ENCODE peak calls at places on chromosomes 7 and 10, in eight cellular contexts. V is spleen, P is HepG2, J is H1, Y is suprapubic skin, T is transverse colon, L is stomach, K is esophagus muscularis mucosa. D is an unnamed sample.

GRCh38 chr7:88759956-88760515 is 536 bp downstream of the ZNF804B start:
- DNase-seq in V (no peak), P (no peak), J (no peak), Y (no peak), T (no peak), L (no peak), K (no peak), D (no peak)

GRCh38 chr7:152395115-152395514 is 40.7 kb downstream of the KMT2C start:
- DNase-seq in V (no peak), P (no peak), J (no peak), Y (no peak), T (no peak), L (no peak), K (no peak), D (no peak)

GRCh38 chr7:48139461-48139860 is 31.8 kb upstream of the ABCA13 start:
- DNase-seq in V (no peak), P (peak), J (no peak), Y (no peak), T (peak), L (no peak), K (no peak), D (no peak)

GRCh38 chr7:28132959-28133745 is 47.4 kb downstream of the JAZF1 start:
- DNase-seq in V (no peak), P (no peak), J (no peak), Y (no peak), T (no peak), L (no peak), K (no peak), D (no peak)

GRCh38 chr10:90915141-90916075 is 5.5 kb downstream of the ANKRD1 start:
- DNase-seq in V (no peak), P (no peak), J (no peak), Y (no peak), T (no peak), L (no peak), K (no peak), D (no peak)

GRCh38 chr7:23653942-23654341 is 26.1 kb upstream of the FAM221A start:
- DNase-seq in V (no peak), P (no peak), J (no peak), Y (no peak), T (no peak), L (no peak), K (no peak), D (no peak)

GRCh38 chr10:34139559-34139958 is 675.5 kb downstream of the PARD3 start:
- DNase-seq in V (no peak), P (no peak), J (no peak), Y (no peak), T (no peak), L (no peak), K (no peak), D (no peak)

GRCh38 chr7:29924006-29924405 is 65.6 kb downstream of the SCRN1 start:
- DNase-seq in V (no peak), P (no peak), J (no peak), Y (no peak), T (no peak), L (no peak), K (no peak), D (no peak)

GRCh38 chr10:132404911-132405462 is 8.0 kb downstream of the PWWP2B start:
- DNase-seq in V (peak), P (no peak), J (no peak), Y (no peak), T (no peak), L (no peak), K (no peak), D (no peak)

GRCh38 chr7:5550831-5551230 is 127.2 kb upstream of the TNRC18 start:
- DNase-seq in V (no peak), P (no peak), J (no peak), Y (no peak), T (no peak), L (no peak), K (no peak), D (no peak)

GRCh38 chr7:132255898-132256297 is 320.4 kb downstream of the PLXNA4 start:
- DNase-seq in V (peak), P (peak), J (no peak), Y (no peak), T (no peak), L (peak), K (no peak), D (peak)

GRCh38 chr10:79191951-79192676 is 123.3 kb downstream of the ZMIZ1 start:
- DNase-seq in V (no peak), P (no peak), J (no peak), Y (no peak), T (no peak), L (no peak), K (no peak), D (no peak)

GRCh38 chr7:157409753-157410727 is 73.2 kb downstream of the DNAJB6 start:
- DNase-seq in V (peak), P (no peak), J (no peak), Y (no peak), T (no peak), L (no peak), K (no peak), D (no peak)

GRCh38 chr7:32941181-32941995 is 15.9 kb upstream of the FKBP9 start:
- DNase-seq in V (no peak), P (peak), J (no peak), Y (no peak), T (no peak), L (no peak), K (no peak), D (no peak)

GRCh38 chr7:78134256-78134655 is 335.7 kb downstream of the PHTF2 start:
- DNase-seq in V (no peak), P (peak), J (no peak), Y (no peak), T (no peak), L (no peak), K (no peak), D (no peak)

GRCh38 chr10:23368816-23369640 is 24.4 kb upstream of the C10orf67 start:
- DNase-seq in V (no peak), P (no peak), J (no peak), Y (no peak), T (no peak), L (no peak), K (no peak), D (no peak)

GRCh38 chr7:143245123-143245522 is 18.1 kb upstream of the GSTK1 start:
- DNase-seq in V (no peak), P (no peak), J (no peak), Y (no peak), T (no peak), L (no peak), K (no peak), D (peak)

GRCh38 chr10:70843776-70844489 is 28.2 kb downstream of the SGPL1 start:
- DNase-seq in V (no peak), P (no peak), J (no peak), Y (no peak), T (no peak), L (no peak), K (no peak), D (no peak)

GRCh38 chr7:97027427-97028234 is 3.0 kb upstream of the DLX5 start:
- DNase-seq in V (peak), P (peak), J (no peak), Y (peak), T (peak), L (peak), K (peak), D (peak)

GRCh38 chr7:31058122-31058521 is 6.0 kb downstream of the ADCYAP1R1 start:
- DNase-seq in V (no peak), P (no peak), J (no peak), Y (no peak), T (no peak), L (no peak), K (no peak), D (no peak)

GRCh38 chr10:29642996-29643395 is 8.2 kb upstream of the SVIL start:
- DNase-seq in V (no peak), P (no peak), J (no peak), Y (no peak), T (no peak), L (no peak), K (no peak), D (no peak)

DNA sequence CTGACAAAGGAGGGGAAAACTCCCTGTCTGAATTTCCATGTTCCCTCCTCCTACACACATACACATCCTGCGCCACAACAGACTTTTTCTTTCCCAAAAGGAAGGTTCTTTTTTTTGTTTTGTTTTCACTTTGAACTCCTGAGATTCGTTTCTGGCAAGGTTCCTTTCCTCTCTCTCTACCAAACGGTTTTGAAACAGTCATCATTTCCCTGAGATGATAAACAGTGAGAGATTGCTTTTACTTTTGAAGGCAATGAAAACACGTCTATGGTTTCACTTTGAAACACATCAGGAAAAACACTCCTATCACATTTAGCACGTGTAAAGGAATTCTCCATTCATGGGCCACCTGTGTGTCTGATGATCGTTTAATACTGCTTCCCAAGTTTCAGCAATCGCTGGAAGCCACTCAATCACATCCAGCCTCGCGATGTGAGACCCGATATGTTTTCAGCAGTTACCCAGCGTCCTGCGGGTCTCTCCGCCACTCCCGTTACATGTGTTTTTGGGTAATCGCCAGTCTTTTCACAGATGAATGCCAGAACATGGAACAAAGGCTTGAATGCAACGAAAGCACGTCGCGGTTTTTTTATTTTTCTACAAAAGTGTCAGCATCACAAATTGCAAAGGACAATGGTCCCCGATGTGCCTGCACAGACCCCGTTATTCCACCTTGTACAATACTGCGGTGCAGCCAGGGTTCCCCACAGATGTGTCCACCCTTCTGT is 62.8 kb upstream of the CUX1 start:
- DNase-seq in V (no peak), P (no peak), J (no peak), Y (no peak), T (no peak), L (no peak), K (no peak), D (no peak)
- H3K4me3 ChIP-seq in V (peak), P (no peak), J (no peak), Y (peak), T (peak), L (peak), K (peak), D (peak)

GRCh38 chr10:31760674-31761081 is 168.0 kb downstream of the ARHGAP12 start:
- DNase-seq in V (no peak), P (no peak), J (no peak), Y (no peak), T (no peak), L (no peak), K (no peak), D (no peak)

GRCh38 chr10:31757831-31758230 is 170.8 kb downstream of the ARHGAP12 start:
- DNase-seq in V (no peak), P (no peak), J (no peak), Y (no peak), T (no peak), L (no peak), K (no peak), D (no peak)

GRCh38 chr10:31758495-31758894 is 170.1 kb downstream of the ARHGAP12 start:
- DNase-seq in V (no peak), P (no peak), J (no peak), Y (no peak), T (no peak), L (no peak), K (no peak), D (no peak)

GRCh38 chr10:31759816-31760626 is 168.6 kb downstream of the ARHGAP12 start:
- DNase-seq in V (peak), P (peak), J (peak), Y (peak), T (peak), L (peak), K (peak), D (peak)

GRCh38 chr10:31759124-31759798 is 169.4 kb downstream of the ARHGAP12 start:
- DNase-seq in V (peak), P (peak), J (peak), Y (peak), T (peak), L (peak), K (no peak), D (peak)
- TF ChIP-seq POLR2A in V (no peak), P (no peak), J (peak), Y (no peak), T (peak), L (no peak), K (no peak), D (peak)

DNA sequence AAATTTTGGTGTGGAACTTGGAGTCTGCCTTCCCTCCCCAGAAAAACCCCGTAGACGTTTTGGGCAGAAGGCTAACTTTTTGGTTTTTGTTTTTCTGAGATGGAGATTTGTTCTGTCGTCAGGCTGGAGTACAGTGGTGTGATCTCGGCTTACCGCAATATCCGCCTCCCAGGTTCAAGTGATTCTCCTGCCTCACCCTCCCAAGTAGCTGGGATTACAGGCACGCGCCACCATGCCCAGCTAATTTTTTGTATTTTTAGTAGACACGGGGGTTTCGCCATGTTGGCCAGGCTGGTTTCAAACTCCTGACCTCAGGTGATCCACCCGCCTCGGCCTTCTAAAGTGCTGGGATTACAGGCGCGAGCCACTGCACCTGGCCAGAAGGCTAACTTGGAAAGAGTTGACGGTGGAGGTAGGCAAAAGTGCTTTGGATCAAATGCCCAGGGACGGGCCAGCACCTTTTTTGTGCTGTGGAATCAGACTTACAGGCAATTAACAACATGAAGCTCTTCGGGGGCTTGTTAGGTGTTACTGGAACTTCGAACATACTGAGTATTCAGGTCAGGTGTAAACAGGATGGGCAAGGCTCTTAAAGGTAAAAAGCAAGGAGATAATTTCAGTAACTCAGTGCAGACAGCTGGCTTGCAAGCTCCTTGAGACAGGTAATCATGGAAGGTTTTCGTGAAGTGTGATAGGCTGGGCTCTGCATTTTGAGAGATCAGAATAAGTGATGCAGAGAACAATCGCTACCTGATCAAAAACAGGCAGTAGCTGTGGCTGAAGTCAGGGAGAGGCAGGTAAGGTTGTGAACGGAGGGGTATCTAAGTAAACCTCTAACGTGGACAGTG is 1.8 kb downstream of the PPP1R35 start:
- DNase-seq in V (no peak), P (no peak), J (no peak), Y (peak), T (no peak), L (no peak), K (no peak), D (no peak)
- TF ChIP-seq POLR2AphosphoS5 in V (no peak), P (peak), J (no peak), Y (no peak), T (no peak), L (no peak), K (no peak), D (no peak)

GRCh38 chr7:144863320-144863647 is 27.4 kb upstream of the TPK1 start:
- DNase-seq in V (no peak), P (no peak), J (no peak), Y (no peak), T (no peak), L (no peak), K (no peak), D (no peak)
- H3K4me3 ChIP-seq in V (no peak), P (no peak), J (no peak), Y (no peak), T (no peak), L (no peak), K (no peak), D (no peak)

GRCh38 chr10:102395677-102396197 is at the start of gene NFKB2:
- DNase-seq in V (peak), P (no peak), J (no peak), Y (no peak), T (no peak), L (no peak), K (no peak), D (no peak)
- TF ChIP-seq POLR2A in V (no peak), P (no peak), J (peak), Y (no peak), T (no peak), L (no peak), K (no peak), D (no peak)

D was measured in prostate gland.